ENCODE peak calls at places on chromosomes 1 and 21, in ten cellular contexts. X is H9; J is RWPE1; N is NCI-H510A; B is HEK293T; C is SHP77; A is AG08395; T is A549; O is GM23338; D is CD8-positive, alpha-beta T cell. I is an unnamed sample.
A peak's percentile ranks its signal among the peaks of the same experiment; 100 is the strongest.

GRCh38 chr1:237386362-237387143 is 344.6 kb downstream of the RYR2 start:
- DNase-seq in C (peak; percentile 7), T (peak; percentile 26), A (peak; percentile 30), O (peak; percentile 70), J (peak; percentile 15), N (no peak), B (peak; percentile 53), X (no peak), D (no peak), I (no peak)

GRCh38 chr21:42558846-42559245 is 45.2 kb downstream of the SLC37A1 start:
- DNase-seq in B (no peak), T (no peak), A (no peak), D (no peak), C (no peak), X (no peak), J (no peak), O (no peak), N (no peak), I (peak; percentile 85)

GRCh38 chr1:206836111-206836510 is 29.3 kb upstream of the IL20 start:
- DNase-seq in C (no peak), J (no peak), X (no peak), B (no peak), N (no peak), D (no peak), A (peak; percentile 53), T (no peak), O (no peak), I (no peak)

GRCh38 chr1:247332901-247333361 is 1.3 kb upstream of the ZNF496 start:
- DNase-seq in J (peak; percentile 36), X (no peak), D (no peak), O (peak; percentile 30), C (peak; percentile 16), A (no peak), T (no peak), B (peak; percentile 7), N (no peak), I (no peak)

GRCh38 chr21:45970674-45971486 is 10.7 kb upstream of the COL6A1 start:
- DNase-seq in B (peak; percentile 85), D (peak; percentile 65), J (peak; percentile 41), O (peak; percentile 79), X (peak; percentile 81), A (peak; percentile 68), C (peak; percentile 28), N (no peak), T (peak; percentile 17), I (peak; percentile 89)

GRCh38 chr1:22717038-22717758 is 6.6 kb downstream of the EPHB2 start:
- DNase-seq in A (no peak), C (peak; percentile 17), T (no peak), J (no peak), N (no peak), O (peak; percentile 44), D (no peak), B (no peak), X (no peak), I (no peak)

GRCh38 chr1:172414331-172414730 is 6.2 kb upstream of the C1orf105 start:
- DNase-seq in N (no peak), J (no peak), T (no peak), O (no peak), C (no peak), B (no peak), D (no peak), A (peak; percentile 34), X (no peak), I (no peak)

GRCh38 chr1:228445867-228446584 is 29.4 kb upstream of the TRIM17 start:
- DNase-seq in A (peak; percentile 66), J (peak; percentile 34), X (peak; percentile 72), B (no peak), N (peak; percentile 6), T (peak; percentile 39), D (peak; percentile 17), C (no peak), O (peak; percentile 80), I (no peak)

GRCh38 chr1:178093150-178093957 is 550 bp upstream of the RASAL2 start:
- DNase-seq in N (peak; percentile 92), X (peak; percentile 96), A (peak; percentile 96), C (peak; percentile 96), B (peak; percentile 97), T (peak; percentile 96), O (peak; percentile 99), D (peak; percentile 11), J (peak; percentile 97), I (peak; percentile 92)

GRCh38 chr1:212467843-212468482 is 35.2 kb downstream of the NENF start:
- DNase-seq in B (no peak), N (no peak), O (no peak), X (no peak), A (no peak), T (peak; percentile 23), C (no peak), J (no peak), D (no peak), I (no peak)

GRCh38 chr1:211155040-211155439 is 21.1 kb upstream of the KCNH1 start:
- DNase-seq in X (no peak), B (no peak), J (no peak), C (no peak), O (no peak), A (no peak), T (no peak), D (no peak), N (no peak), I (no peak)

GRCh38 chr1:66296901-66297300 is 237.1 kb upstream of the SGIP1 start:
- DNase-seq in X (no peak), D (no peak), B (no peak), T (no peak), A (no peak), N (no peak), C (no peak), O (no peak), J (no peak), I (no peak)

GRCh38 chr1:59020151-59020997 is 236.5 kb upstream of the JUN start:
- DNase-seq in C (peak; percentile 7), T (no peak), D (peak; percentile 55), N (no peak), O (no peak), X (no peak), B (no peak), J (peak; percentile 73), A (peak; percentile 77), I (no peak)

GRCh38 chr1:156795787-156796186 is 20.9 kb downstream of the SH2D2A start:
- DNase-seq in X (no peak), O (no peak), J (no peak), N (no peak), T (no peak), A (no peak), C (no peak), B (no peak), D (no peak), I (peak; percentile 26)

GRCh38 chr1:2091611-2092604 is 41.7 kb downstream of the PRKCZ start:
- DNase-seq in T (peak; percentile 9), A (peak; percentile 32), X (peak; percentile 82), C (no peak), B (no peak), J (no peak), D (peak; percentile 49), N (no peak), O (peak; percentile 83), I (no peak)

GRCh38 chr1:205523891-205524793 is 19.7 kb downstream of the CDK18 start:
- DNase-seq in X (peak; percentile 77), C (peak; percentile 67), D (peak; percentile 76), O (peak; percentile 91), T (peak; percentile 71), J (peak; percentile 91), N (peak; percentile 51), A (peak; percentile 85), B (peak; percentile 85), I (no peak)